ENCODE peak calls at places on chromosomes 4 and X, in six cellular contexts. N is mesendoderm, Y is NB4, J is cardiac muscle cell, T is occipital lobe, E is glomerular endothelial cell. F is an unnamed sample.
A peak's percentile ranks its signal among the peaks of the same experiment; 100 is the strongest.

GRCh38 chrX:13411496-13412207 is 91.8 kb upstream of the ATXN3L start:
- DNase-seq in N (peak; percentile 60), Y (no peak), J (no peak), T (no peak), E (no peak), F (no peak)

GRCh38 chr4:97646997-97647396 is 496.3 kb downstream of the STPG2 start:
- DNase-seq in N (no peak), Y (no peak), J (no peak), T (no peak), E (peak; percentile 10), F (peak; percentile 18)

GRCh38 chrX:114906978-114907510 is 110.4 kb downstream of the IL13RA2 start:
- DNase-seq in N (no peak), Y (no peak), J (no peak), T (no peak), E (no peak), F (no peak)

GRCh38 chr4:160414516-160414915 is 1311.6 kb downstream of the RAPGEF2 start:
- DNase-seq in N (no peak), Y (no peak), J (no peak), T (no peak), E (no peak), F (no peak)

GRCh38 chrX:132858018-132858417 is 100.4 kb downstream of the HS6ST2 start:
- DNase-seq in N (no peak), Y (no peak), J (no peak), T (no peak), E (no peak), F (no peak)

GRCh38 chr4:99759346-99759984 is 57.2 kb upstream of the DAPP1 start:
- DNase-seq in N (no peak), Y (no peak), J (peak; percentile 10), T (no peak), E (no peak), F (no peak)

GRCh38 chrX:154074199-154074598 is 23.3 kb downstream of the MECP2 start:
- DNase-seq in N (peak; percentile 80), Y (no peak), J (peak; percentile 18), T (no peak), E (no peak), F (no peak)

GRCh38 chr4:3408793-3409330 is 32.9 kb upstream of the HGFAC start:
- DNase-seq in N (peak; percentile 67), Y (no peak), J (no peak), T (no peak), E (no peak), F (no peak)

GRCh38 chrX:136747003-136747986 is 33.4 kb downstream of the ARHGEF6 start:
- DNase-seq in N (no peak), Y (peak; percentile 63), J (no peak), T (no peak), E (no peak), F (no peak)

GRCh38 chrX:49071877-49072711 is 1.7 kb downstream of the PRAF2 start:
- DNase-seq in N (peak; percentile 48), Y (no peak), J (no peak), T (peak; percentile 44), E (no peak), F (no peak)

GRCh38 chrX:44873415-44874270 is 655 bp downstream of the KDM6A start:
- DNase-seq in N (peak; percentile 43), Y (peak; percentile 87), J (peak; percentile 58), T (peak; percentile 7), E (no peak), F (no peak)

GRCh38 chr4:115851918-115852766 is 738.7 kb upstream of the NDST4 start:
- DNase-seq in N (peak; percentile 87), Y (peak; percentile 71), J (peak; percentile 82), T (no peak), E (no peak), F (no peak)

GRCh38 chr4:150136481-150136880 is 58.2 kb downstream of the DCLK2 start:
- DNase-seq in N (no peak), Y (no peak), J (no peak), T (no peak), E (no peak), F (no peak)

GRCh38 chrX:132467029-132467428 is 21.8 kb downstream of the MBNL3 start:
- DNase-seq in N (no peak), Y (no peak), J (no peak), T (no peak), E (no peak), F (no peak)

GRCh38 chrX:44400588-44400987 is 57.1 kb upstream of the EFHC2 start:
- DNase-seq in N (no peak), Y (peak; percentile 51), J (no peak), T (no peak), E (no peak), F (peak; percentile 69)

GRCh38 chr4:151045907-151046306 is 30.8 kb upstream of the LRBA start:
- DNase-seq in N (peak; percentile 62), Y (peak; percentile 25), J (peak; percentile 21), T (no peak), E (no peak), F (no peak)

GRCh38 chr4:128571747-128572146 is 237.8 kb upstream of the JADE1 start:
- DNase-seq in N (no peak), Y (no peak), J (no peak), T (no peak), E (peak; percentile 94), F (peak; percentile 67)

GRCh38 chr4:38621004-38621684 is 42.9 kb upstream of the KLF3 start:
- DNase-seq in N (no peak), Y (peak; percentile 89), J (no peak), T (no peak), E (no peak), F (peak; percentile 41)

GRCh38 chr4:161256716-161257115 is 907.1 kb downstream of the FSTL5 start:
- DNase-seq in N (peak; percentile 69), Y (peak; percentile 18), J (no peak), T (no peak), E (no peak), F (no peak)

GRCh38 chrX:15631637-15632036 is 30.9 kb upstream of the ACE2 start:
- DNase-seq in N (no peak), Y (no peak), J (no peak), T (no peak), E (no peak), F (no peak)

GRCh38 chrX:10841579-10841978 is 221.2 kb upstream of the MID1 start:
- DNase-seq in N (no peak), Y (no peak), J (no peak), T (no peak), E (no peak), F (no peak)

GRCh38 chr4:1055721-1056590 is 44.5 kb downstream of the FGFRL1 start:
- DNase-seq in N (peak; percentile 61), Y (peak; percentile 84), J (no peak), T (no peak), E (no peak), F (no peak)

GRCh38 chr4:38983756-38984647 is 48.2 kb downstream of the TMEM156 start:
- DNase-seq in N (no peak), Y (no peak), J (no peak), T (no peak), E (no peak), F (no peak)

GRCh38 chr4:85824166-85824945 is 349.4 kb downstream of the ARHGAP24 start:
- DNase-seq in N (no peak), Y (no peak), J (no peak), T (no peak), E (no peak), F (no peak)

GRCh38 chrX:105260291-105261043 is 40.0 kb upstream of the TEX13A start:
- DNase-seq in N (peak; percentile 1), Y (no peak), J (no peak), T (no peak), E (no peak), F (no peak)

GRCh38 chr4:166415749-166416148 is 542.7 kb downstream of the TLL1 start:
- DNase-seq in N (no peak), Y (no peak), J (no peak), T (no peak), E (no peak), F (no peak)

GRCh38 chr4:174749091-174749490 is 80.0 kb downstream of the GLRA3 start:
- DNase-seq in N (no peak), Y (no peak), J (no peak), T (no peak), E (no peak), F (no peak)

GRCh38 chrX:103847174-103847870 is 15.3 kb upstream of the RAB9B start:
- DNase-seq in N (no peak), Y (peak; percentile 1), J (no peak), T (no peak), E (no peak), F (no peak)

GRCh38 chrX:119482497-119483480 is 14.5 kb downstream of the SLC25A5 start:
- DNase-seq in N (peak; percentile 80), Y (peak; percentile 84), J (peak; percentile 53), T (peak; percentile 4), E (no peak), F (no peak)

GRCh38 chrX:120315776-120316175 is 4.5 kb upstream of the TMEM255A start:
- DNase-seq in N (no peak), Y (no peak), J (no peak), T (no peak), E (no peak), F (no peak)

GRCh38 chrX:15321447-15321846 is 6.0 kb upstream of the ASB11 start:
- DNase-seq in N (no peak), Y (peak; percentile 67), J (no peak), T (no peak), E (no peak), F (no peak)

GRCh38 chr4:24850669-24851068 is 55.3 kb downstream of the SOD3 start:
- DNase-seq in N (peak; percentile 16), Y (no peak), J (no peak), T (no peak), E (no peak), F (peak; percentile 77)

GRCh38 chr4:1412376-1413220 is 6.4 kb upstream of the NKX1-1 start:
- DNase-seq in N (no peak), Y (no peak), J (no peak), T (no peak), E (no peak), F (no peak)

GRCh38 chrX:103477496-103477895 is 41.8 kb downstream of the RAB40A start:
- DNase-seq in N (no peak), Y (no peak), J (no peak), T (no peak), E (no peak), F (no peak)

GRCh38 chr4:188941524-188942109 is 802.4 kb downstream of the TRIML1 start:
- DNase-seq in N (no peak), Y (no peak), J (no peak), T (no peak), E (no peak), F (peak; percentile 98)

GRCh38 chrX:149453911-149454820 is 50.9 kb downstream of the IDS start:
- DNase-seq in N (no peak), Y (no peak), J (no peak), T (no peak), E (no peak), F (no peak)

GRCh38 chr4:48780867-48781219 is 764 bp upstream of the FRYL start:
- DNase-seq in N (no peak), Y (peak; percentile 59), J (no peak), T (no peak), E (peak; percentile 64), F (peak; percentile 47)

GRCh38 chr4:48180234-48180633 is 46.2 kb upstream of the TXK start:
- DNase-seq in N (no peak), Y (peak; percentile 78), J (no peak), T (no peak), E (no peak), F (no peak)

GRCh38 chr4:6351246-6352000 is 81.8 kb downstream of the WFS1 start:
- DNase-seq in N (no peak), Y (no peak), J (no peak), T (no peak), E (no peak), F (no peak)